ENCODE peak calls at places on chromosomes 16 and 17, in four cellular contexts. P is uterus, Z is H9, Y is mesendoderm. L is an unnamed sample. For H3K27me3 and H3K4me1, the result is how much of the 10 kb centered on the place peaks cover.

GRCh38 chr16:86643661-86644060 is 65.3 kb downstream of the FOXL1 start:
- DNase-seq in P (no peak), Z (no peak), Y (no peak), L (no peak)

GRCh38 chr17:30958187-30958586 is 12.7 kb upstream of the RNF135 start:
- DNase-seq in P (no peak), Z (no peak), Y (no peak), L (peak)

GRCh38 chr17:36932383-36933173 is 4.7 kb upstream of the LHX1 start:
- DNase-seq in P (no peak), Z (peak), Y (no peak), L (no peak)

GRCh38 chr17:2337152-2337810 is at the start of gene SGSM2:
- DNase-seq in P (peak), Z (peak), Y (peak), L (peak)

GRCh38 chr17:63772801-63773271 is 561 bp downstream of the CCDC47 start:
- DNase-seq in P (no peak), Z (no peak), Y (peak), L (no peak)

GRCh38 chr17:61371179-61371578 is 28.5 kb upstream of the TBX2 start:
- DNase-seq in P (no peak), Z (no peak), Y (no peak), L (no peak)

GRCh38 chr17:39854909-39855308 is 9.2 kb downstream of the IKZF3 start:
- DNase-seq in P (no peak), Z (no peak), Y (no peak), L (no peak)

GRCh38 chr16:72856797-72857196 is 191.1 kb downstream of the ZFHX3 start:
- DNase-seq in P (no peak), Z (peak), Y (peak), L (no peak)

GRCh38 chr17:18332909-18333489 is 17.9 kb downstream of the SMCR8 start:
- DNase-seq in P (no peak), Z (no peak), Y (no peak), L (no peak)

GRCh38 chr16:85554791-85555548 is 58.2 kb upstream of the GSE1 start:
- DNase-seq in P (peak), Z (no peak), Y (peak), L (peak)

GRCh38 chr17:48129981-48130380 is 22.4 kb downstream of the SNX11 start:
- DNase-seq in P (no peak), Z (no peak), Y (peak), L (no peak)

GRCh38 chr16:55559233-55559632 is 7.3 kb upstream of the CAPNS2 start:
- DNase-seq in P (no peak), Z (no peak), Y (no peak), L (no peak)

GRCh38 chr17:82416264-82416663 is 1.9 kb upstream of the HEXD start:
- DNase-seq in P (no peak), Z (no peak), Y (no peak), L (no peak)

GRCh38 chr16:2976201-2976600 is 4.0 kb downstream of the PKMYT1 start:
- DNase-seq in P (no peak), Z (no peak), Y (no peak), L (no peak)

GRCh38 chr17:15896277-15896676 is 48.7 kb upstream of the ADORA2B start:
- DNase-seq in P (no peak), Z (no peak), Y (no peak), L (no peak)

GRCh38 chr16:68506331-68507053 is 32.6 kb upstream of the ZFP90 start:
- DNase-seq in P (no peak), Z (no peak), Y (peak), L (no peak)

GRCh38 chr17:77445030-77445907 is 304.5 kb downstream of the SEC14L1 start:
- DNase-seq in P (peak), Z (no peak), Y (no peak), L (no peak)

GRCh38 chr17:27206447-27206846 is 87.5 kb upstream of the WSB1 start:
- DNase-seq in P (no peak), Z (no peak), Y (no peak), L (no peak)

GRCh38 chr17:2056221-2057129 is 1.6 kb downstream of the HIC1 start:
- DNase-seq in P (peak), Z (peak), Y (peak), L (no peak)

GRCh38 chr17:34692932-34693331 is 113.5 kb downstream of the TMEM132E start:
- DNase-seq in P (no peak), Z (no peak), Y (no peak), L (no peak)

GRCh38 chr16:85800321-85800669 is 800 bp downstream of the COX4I1 start:
- DNase-seq in P (no peak), Z (no peak), Y (no peak), L (no peak)

GRCh38 chr16:46857261-46857962 is 26.4 kb upstream of the C16orf87 start:
- DNase-seq in P (peak), Z (no peak), Y (no peak), L (peak)

GRCh38 chr16:65727534-65728137 is 605.8 kb upstream of the CDH11 start:
- DNase-seq in P (no peak), Z (no peak), Y (peak), L (no peak)

GRCh38 chr17:47607481-47607880 is 42.2 kb upstream of the KPNB1 start:
- DNase-seq in P (no peak), Z (no peak), Y (no peak), L (no peak)

GRCh38 chr16:11004351-11004750 is 60.0 kb downstream of the CLEC16A start:
- DNase-seq in P (no peak), Z (no peak), Y (no peak), L (no peak)

GRCh38 chr16:75070055-75070841 is 46.3 kb downstream of the LDHD start:
- DNase-seq in P (peak), Z (no peak), Y (no peak), L (no peak)

GRCh38 chr17:39178516-39178915 is 12.6 kb upstream of the ARL5C start:
- DNase-seq in P (no peak), Z (no peak), Y (no peak), L (no peak)

GRCh38 chr16:67562918-67563707 is 787 bp downstream of the CTCF start:
- DNase-seq in P (peak), Z (peak), Y (peak), L (peak)

GRCh38 chr17:43917016-43917347 is 9.6 kb upstream of the MPP2 start:
- DNase-seq in P (no peak), Z (no peak), Y (no peak), L (no peak)
- H3K27me3 ChIP-seq in P (under half), Z (under half), Y (under half), L (under half)

DNA sequence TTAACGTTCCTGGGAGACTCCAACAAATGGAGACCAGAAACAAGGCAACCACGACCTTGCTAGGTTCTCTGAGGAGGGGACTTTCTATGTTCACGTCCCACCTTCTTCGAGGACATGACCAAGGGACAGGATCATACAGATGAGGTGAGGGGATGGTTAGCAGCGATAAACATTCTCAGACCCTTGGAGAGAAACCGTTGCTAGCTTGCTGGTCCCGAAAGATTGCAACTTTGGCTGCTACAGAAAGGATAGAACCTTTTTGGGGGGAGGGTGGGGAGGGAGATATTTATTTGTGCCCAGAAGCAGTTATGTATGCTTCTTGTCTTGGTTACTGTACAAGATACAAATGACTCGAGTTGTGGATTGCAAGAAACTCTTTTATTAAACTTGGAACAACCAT is 35.3 kb upstream of the KCNJ2 start:
- DNase-seq in P (no peak), Z (no peak), Y (no peak), L (no peak)
- H3K4me1 ChIP-seq in P (under half), Z (under half), Y (under half), L (under half)

GRCh38 chr17:49935526-49936210 is 33.3 kb upstream of the DLX4 start:
- DNase-seq in P (no peak), Z (no peak), Y (no peak), L (no peak)
- H3K27me3 ChIP-seq in P (under half), Z (under half), Y (under half), L (under half)

GRCh38 chr16:84096447-84097005 is 20.2 kb downstream of the MBTPS1 start:
- DNase-seq in P (no peak), Z (no peak), Y (no peak), L (no peak)

GRCh38 chr16:84103678-84104077 is 13.1 kb downstream of the MBTPS1 start:
- DNase-seq in P (no peak), Z (no peak), Y (no peak), L (no peak)

GRCh38 chr16:84095466-84095865 is 21.3 kb downstream of the MBTPS1 start:
- DNase-seq in P (no peak), Z (no peak), Y (no peak), L (no peak)

GRCh38 chr16:84093879-84094270 is 22.9 kb downstream of the MBTPS1 start:
- DNase-seq in P (no peak), Z (no peak), Y (no peak), L (no peak)

DNA sequence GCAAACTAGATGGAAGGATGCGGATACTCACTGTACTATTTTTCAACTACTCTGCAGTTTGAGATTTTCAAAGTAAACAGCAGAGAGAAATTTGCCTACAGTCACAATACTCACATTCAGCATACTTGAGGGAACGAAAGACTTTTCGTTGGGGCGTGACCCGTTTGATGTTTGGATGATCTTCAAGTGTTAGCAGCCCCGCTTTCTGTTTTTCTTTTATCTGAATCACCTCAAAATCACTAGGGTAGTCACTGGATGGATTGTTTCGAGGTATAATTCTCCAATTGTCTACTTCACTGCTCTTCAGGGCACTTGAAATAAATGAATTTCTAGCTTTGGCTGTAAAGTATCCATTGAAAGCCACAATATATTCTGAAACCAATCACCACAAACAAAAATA is 17.8 kb downstream of the MBTPS1 start:
- DNase-seq in P (no peak), Z (no peak), Y (no peak), L (no peak)
- H3K4me1 ChIP-seq in P (under half), Z (under half), Y (under half), L (under half)

DNA sequence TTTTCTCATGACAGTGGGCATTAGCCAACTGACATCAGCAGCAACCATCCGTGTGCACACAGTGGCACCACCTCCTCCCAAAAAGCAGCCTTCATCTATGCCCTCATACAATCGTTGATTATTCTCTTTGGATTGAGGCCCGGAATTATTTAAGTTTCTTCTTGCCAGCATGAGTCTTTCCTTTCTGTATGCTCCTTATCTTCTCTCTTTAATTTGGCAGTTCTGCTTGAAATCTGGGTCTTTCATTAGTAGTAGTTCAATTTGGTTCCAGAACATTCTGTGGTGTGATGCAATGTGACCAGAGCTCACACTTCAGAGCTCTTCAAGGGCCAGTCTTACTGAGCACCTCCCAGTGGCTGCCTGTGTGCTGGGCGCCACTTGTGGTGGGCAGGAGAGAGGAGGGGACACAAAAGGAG is 52.2 kb upstream of the STH start:
- DNase-seq in P (no peak), Z (no peak), Y (no peak), L (no peak)
- H3K27me3 ChIP-seq in P (under half), Z (under half), Y (under half), L (under half)